ENCODE peak calls at places on chromosomes 7 and 10, in seven cellular contexts. P is H7, C is GM23248, A is upper lobe of left lung, V is right atrium auricular region, L is endodermal cell, S is breast epithelium. K is an unnamed sample.

GRCh38 chr7:66083677-66084076 is 8.1 kb downstream of the ASL start:
- DNase-seq in P (peak; percentile 45), C (no peak), A (no peak), V (no peak), L (peak; percentile 63), S (no peak), K (no peak)

GRCh38 chr7:7810826-7811225 is 92.4 kb upstream of the RPA3 start:
- DNase-seq in P (no peak), C (no peak), A (no peak), V (no peak), L (no peak), S (no peak), K (no peak)

GRCh38 chr10:4678951-4679671 is 146.9 kb upstream of the AKR1E2 start:
- DNase-seq in P (no peak), C (no peak), A (no peak), V (no peak), L (no peak), S (no peak), K (no peak)

GRCh38 chr10:82277591-82277990 is 402.6 kb downstream of the NRG3 start:
- DNase-seq in P (no peak), C (no peak), A (no peak), V (no peak), L (no peak), S (no peak), K (no peak)

GRCh38 chr7:81482600-81483186 is 287.2 kb downstream of the HGF start:
- DNase-seq in P (no peak), C (peak; percentile 55), A (no peak), V (no peak), L (no peak), S (no peak), K (no peak)

GRCh38 chr10:127911867-127912257 is 5.0 kb downstream of the PTPRE start:
- DNase-seq in P (no peak), C (no peak), A (no peak), V (no peak), L (no peak), S (no peak), K (no peak)

GRCh38 chr10:26052326-26052725 is 118.3 kb downstream of the MYO3A start:
- DNase-seq in P (no peak), C (no peak), A (no peak), V (no peak), L (no peak), S (no peak), K (no peak)

GRCh38 chr7:13830604-13830915 is 158.9 kb downstream of the ETV1 start:
- DNase-seq in P (no peak), C (peak; percentile 38), A (no peak), V (no peak), L (no peak), S (no peak), K (no peak)

GRCh38 chr7:105487559-105488218 is 34.4 kb downstream of the PUS7 start:
- DNase-seq in P (no peak), C (peak; percentile 86), A (no peak), V (peak; percentile 61), L (no peak), S (no peak), K (no peak)

GRCh38 chr10:85857791-85858190 is 508.8 kb downstream of the GRID1 start:
- DNase-seq in P (no peak), C (no peak), A (no peak), V (no peak), L (no peak), S (no peak), K (no peak)

GRCh38 chr10:14325325-14325955 is 5.3 kb downstream of the FRMD4A start:
- DNase-seq in P (peak; percentile 39), C (peak; percentile 2), A (no peak), V (no peak), L (peak; percentile 90), S (peak; percentile 66), K (peak; percentile 10)

GRCh38 chr7:141074997-141075396 is 1.1 kb downstream of the TMEM178B start:
- DNase-seq in P (no peak), C (no peak), A (no peak), V (no peak), L (no peak), S (no peak), K (no peak)
- H3K27me3 ChIP-seq in P (peaks cover 51% of the 10 kb centered on the region), C (peaks cover 40% of the 10 kb centered on the region), A (peaks cover 29% of the 10 kb centered on the region), V (no peaks in the 10 kb centered on the region), L (peaks cover 64% of the 10 kb centered on the region), S (peaks cover 17% of the 10 kb centered on the region), K (peaks cover 4% of the 10 kb centered on the region)

GRCh38 chr10:93995182-93995581 is 1.5 kb downstream of the PLCE1 start:
- DNase-seq in P (no peak), C (no peak), A (no peak), V (no peak), L (no peak), S (no peak), K (no peak)
- H3K27me3 ChIP-seq in P (peaks cover 64% of the 10 kb centered on the region), C (no peaks in the 10 kb centered on the region), A (peaks cover 11% of the 10 kb centered on the region), V (no peaks in the 10 kb centered on the region), L (no peaks in the 10 kb centered on the region), S (no peaks in the 10 kb centered on the region), K (peaks cover 2% of the 10 kb centered on the region)

GRCh38 chr7:3928727-3929515 is 627.9 kb downstream of the SDK1 start:
- DNase-seq in P (no peak), C (no peak), A (no peak), V (no peak), L (no peak), S (no peak), K (no peak)
- H3K27me3 ChIP-seq in P (no peaks in the 10 kb centered on the region), C (no peaks in the 10 kb centered on the region), A (no peaks in the 10 kb centered on the region), V (no peaks in the 10 kb centered on the region), L (no peaks in the 10 kb centered on the region), S (no peaks in the 10 kb centered on the region), K (no peaks in the 10 kb centered on the region)

DNA sequence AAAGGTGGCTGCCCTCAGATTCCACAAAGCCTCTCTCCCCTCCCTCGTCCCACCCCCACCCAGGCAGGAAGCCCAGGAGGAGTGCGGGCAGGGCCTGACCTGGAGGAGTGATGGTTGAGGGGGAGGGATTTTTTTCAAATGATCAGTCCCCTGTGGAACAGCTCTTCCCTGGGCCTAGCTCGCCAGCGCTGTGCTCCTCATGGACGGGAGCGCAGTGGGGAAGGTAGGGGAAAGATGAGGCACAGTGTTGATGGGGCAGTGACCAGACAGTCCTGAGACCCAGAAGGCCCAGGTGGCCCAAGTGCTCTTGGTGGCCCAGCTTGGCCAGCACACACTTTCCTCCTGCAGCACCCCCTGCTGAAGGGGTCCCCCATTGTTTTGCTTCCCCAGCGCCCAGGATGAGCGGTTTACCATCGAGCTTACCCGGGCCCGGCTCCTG is 8.5 kb downstream of the SAP25 start:
- DNase-seq in P (peak; percentile 40), C (no peak), A (no peak), V (no peak), L (no peak), S (no peak), K (no peak)
- H3K27me3 ChIP-seq in P (peaks cover 4% of the 10 kb centered on the region), C (no peaks in the 10 kb centered on the region), A (no peaks in the 10 kb centered on the region), V (no peaks in the 10 kb centered on the region), L (no peaks in the 10 kb centered on the region), S (no peaks in the 10 kb centered on the region), K (no peaks in the 10 kb centered on the region)

DNA sequence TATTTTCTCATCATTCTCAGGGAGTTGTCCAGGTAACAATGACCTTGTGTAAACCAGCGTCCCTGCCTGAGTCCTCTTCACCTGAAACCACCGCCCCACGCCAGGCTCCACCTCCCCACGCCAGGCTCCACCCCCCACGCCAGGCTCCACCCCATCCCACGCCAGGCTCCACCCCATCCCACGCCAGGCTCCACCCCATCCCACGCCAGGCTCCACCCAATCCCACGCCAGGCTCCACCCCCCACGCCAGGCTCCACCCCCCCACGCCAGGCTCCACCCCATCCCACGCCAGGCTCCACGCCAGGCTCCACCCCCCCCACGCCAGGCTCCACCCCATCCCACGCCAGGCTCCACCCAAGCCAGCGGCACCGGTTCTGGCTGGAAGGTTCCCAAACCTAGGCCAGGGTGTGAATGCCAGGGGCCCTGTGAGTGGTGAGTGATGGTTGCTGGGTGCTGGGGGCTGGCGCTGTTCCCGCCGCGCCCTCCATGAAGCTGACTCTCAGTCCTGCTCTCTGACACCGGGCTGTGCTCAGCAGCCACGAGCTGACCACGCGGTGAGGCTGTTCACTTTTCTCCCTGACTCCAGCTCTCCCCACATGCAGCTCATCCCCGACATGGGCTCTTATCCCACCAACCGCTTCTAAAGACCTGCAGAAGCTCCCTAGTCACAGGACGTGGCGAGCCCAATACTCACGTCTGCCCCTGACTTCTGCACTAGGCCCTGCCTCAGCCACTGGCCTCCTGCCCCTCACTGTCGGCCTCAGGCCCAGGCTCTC is 603.3 kb downstream of the PTPRN2 start:
- DNase-seq in P (peak; percentile 74), C (no peak), A (no peak), V (no peak), L (no peak), S (no peak), K (no peak)
- H3K27me3 ChIP-seq in P (no peaks in the 10 kb centered on the region), C (no peaks in the 10 kb centered on the region), A (no peaks in the 10 kb centered on the region), V (no peaks in the 10 kb centered on the region), L (no peaks in the 10 kb centered on the region), S (peaks cover 15% of the 10 kb centered on the region), K (no peaks in the 10 kb centered on the region)

GRCh38 chr10:49756641-49757040 is 5.5 kb downstream of the OGDHL start:
- DNase-seq in P (no peak), C (no peak), A (no peak), V (no peak), L (peak; percentile 28), S (no peak), K (no peak)

GRCh38 chr10:49759787-49760551 is 2.2 kb downstream of the OGDHL start:
- DNase-seq in P (peak; percentile 57), C (no peak), A (no peak), V (no peak), L (peak; percentile 47), S (no peak), K (no peak)

GRCh38 chr10:49758249-49758930 is 3.7 kb downstream of the OGDHL start:
- DNase-seq in P (peak; percentile 30), C (no peak), A (no peak), V (no peak), L (peak; percentile 38), S (no peak), K (no peak)

GRCh38 chr10:49752584-49752983 is 9.5 kb downstream of the OGDHL start:
- DNase-seq in P (peak; percentile 24), C (no peak), A (no peak), V (no peak), L (peak; percentile 17), S (no peak), K (no peak)

DNA sequence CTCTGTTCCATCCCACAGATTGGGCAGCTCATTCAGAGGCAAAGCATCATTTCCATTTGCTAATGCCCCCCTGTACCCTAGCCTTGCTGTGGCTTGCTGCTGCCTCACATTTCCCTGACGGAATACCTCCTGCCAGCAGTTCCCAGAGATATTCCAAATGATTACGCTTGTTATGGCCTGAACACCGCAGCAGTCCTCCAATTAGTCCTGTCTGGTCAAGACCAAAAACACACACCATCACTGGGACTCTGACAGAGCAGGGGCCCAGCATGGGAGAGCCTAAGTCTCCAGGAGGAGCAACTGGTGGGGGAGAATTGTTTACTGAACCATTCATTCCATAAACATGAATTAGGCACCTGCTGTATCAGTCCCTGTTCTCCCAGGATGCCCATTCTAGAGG is 6.1 kb downstream of the OGDHL start:
- DNase-seq in P (no peak), C (no peak), A (no peak), V (no peak), L (peak; percentile 29), S (no peak), K (no peak)
- H3K27me3 ChIP-seq in P (no peaks in the 10 kb centered on the region), C (peaks cover 19% of the 10 kb centered on the region), A (no peaks in the 10 kb centered on the region), V (no peaks in the 10 kb centered on the region), L (no peaks in the 10 kb centered on the region), S (peaks cover 4% of the 10 kb centered on the region), K (no peaks in the 10 kb centered on the region)

K was measured in GM06990.